ENCODE peak calls at places on chromosomes 12 and 14, in four cellular contexts. M is activated gamma-delta T cell treated with anti-CD3 and anti-CD28 coated beads, Interleukin-2, amount 50 U/mL, for 16 hours; A is epithelial cell of esophagus; G is EL. P is an unnamed sample.

GRCh38 chr12:25187781-25188180 is 7.2 kb downstream of the DNAI7 start:
- DNase-seq in M (no peak), A (peak), G (peak), P (no peak)

GRCh38 chr14:65304239-65304638 is 108.3 kb upstream of the FUT8 start:
- DNase-seq in M (no peak), A (no peak), G (no peak), P (no peak)

GRCh38 chr14:103551338-103551762 is 11.1 kb downstream of the BAG5 start:
- DNase-seq in G (no peak), A (no peak), M (no peak), P (no peak)

GRCh38 chr14:105087308-105087962 is 22.2 kb upstream of the GPR132 start:
- DNase-seq in G (peak), M (no peak), A (peak), P (no peak)

GRCh38 chr14:34018564-34019244 is 67.8 kb upstream of the EGLN3 start:
- DNase-seq in M (no peak), A (no peak), G (no peak), P (no peak)

GRCh38 chr12:570237-570925 is 92.9 kb downstream of the NINJ2 start:
- DNase-seq in A (peak), M (no peak), G (peak), P (no peak)

GRCh38 chr14:69483765-69484443 is 624 bp upstream of the PLEKHD1 start:
- DNase-seq in M (no peak), G (no peak), A (peak), P (peak)

GRCh38 chr14:72663956-72664650 is 229.8 kb downstream of the DPF3 start:
- DNase-seq in G (no peak), M (no peak), A (no peak), P (no peak)

GRCh38 chr12:101775814-101776213 is 36.6 kb upstream of the SYCP3 start:
- DNase-seq in G (no peak), M (no peak), A (no peak), P (no peak)

GRCh38 chr12:124648710-124649384 is 81.4 kb upstream of the NCOR2 start:
- DNase-seq in M (no peak), G (no peak), A (no peak), P (no peak)

P was measured in LNCaP clone FGC.